ENCODE peak calls at places on chromosomes 3 and 15, in nine cellular contexts. N, Z, S, O, R, V, B, E and H are unnamed samples.

GRCh38 chr3:52397676-52398399 is 47.1 kb downstream of the SEMA3G start:
- DNase-seq in B (no peak), E (no peak), V (no peak), R (no peak), Z (no peak), S (no peak), O (no peak), N (peak; percentile 53), H (no peak)

GRCh38 chr15:44015555-44015954 is 179.5 kb downstream of the FRMD5 start:
- DNase-seq in V (no peak), B (no peak), S (no peak), R (no peak), E (no peak), Z (no peak), N (no peak), O (no peak), H (no peak)

GRCh38 chr15:31483924-31484368 is 157.3 kb downstream of the KLF13 start:
- DNase-seq in Z (no peak), B (no peak), N (peak; percentile 35), O (no peak), V (no peak), R (no peak), S (no peak), E (peak; percentile 50), H (no peak)

GRCh38 chr3:20739814-20740213 is 553.8 kb upstream of the SGO1 start:
- DNase-seq in E (no peak), N (no peak), R (no peak), B (no peak), O (no peak), V (no peak), Z (no peak), S (no peak), H (no peak)

GRCh38 chr3:8554725-8555621 is 53.4 kb downstream of the LMCD1 start:
- DNase-seq in V (no peak), B (peak; percentile 50), O (peak; percentile 57), R (peak; percentile 74), Z (peak; percentile 10), E (no peak), S (no peak), N (no peak), H (peak; percentile 85)

GRCh38 chr15:98785796-98786581 is 137.7 kb downstream of the IGF1R start:
- DNase-seq in N (no peak), E (no peak), V (no peak), R (no peak), S (peak; percentile 34), B (peak; percentile 96), Z (peak; percentile 58), O (no peak), H (no peak)

GRCh38 chr3:47225310-47225906 is 57.2 kb downstream of the KIF9 start:
- DNase-seq in V (no peak), Z (no peak), S (no peak), N (no peak), B (no peak), E (peak; percentile 66), O (no peak), R (peak; percentile 3), H (peak; percentile 69)

GRCh38 chr3:37852097-37852496 is 9.6 kb upstream of the CTDSPL start:
- DNase-seq in O (peak; percentile 39), S (no peak), V (no peak), Z (no peak), E (no peak), B (no peak), R (no peak), N (no peak), H (no peak)

GRCh38 chr3:187919535-187919934 is 174.3 kb upstream of the BCL6 start:
- DNase-seq in E (no peak), S (no peak), V (no peak), O (no peak), Z (no peak), R (no peak), N (no peak), B (no peak), H (no peak)

GRCh38 chr3:89113887-89114840 is 6.7 kb downstream of the EPHA3 start:
- DNase-seq in Z (peak; percentile 80), V (peak; percentile 30), N (peak; percentile 83), E (peak; percentile 12), R (no peak), B (peak; percentile 87), S (peak; percentile 62), O (no peak), H (peak; percentile 78)

GRCh38 chr15:71290002-71290401 is 174.7 kb downstream of the THSD4 start:
- DNase-seq in E (no peak), O (no peak), B (no peak), V (no peak), R (no peak), Z (no peak), N (no peak), S (no peak), H (no peak)

GRCh38 chr3:87691109-87691508 is 367.7 kb downstream of the CGGBP1 start:
- DNase-seq in B (no peak), S (no peak), V (no peak), Z (no peak), N (no peak), E (no peak), O (peak; percentile 24), R (no peak), H (no peak)

GRCh38 chr3:23710555-23710954 is 95.2 kb upstream of the UBE2E1 start:
- DNase-seq in Z (no peak), B (peak; percentile 11), N (no peak), S (no peak), V (no peak), E (no peak), R (peak; percentile 92), O (no peak), H (peak; percentile 92)

GRCh38 chr15:25739687-25740121 is 123.4 kb downstream of the ATP10A start:
- DNase-seq in O (peak; percentile 37), E (no peak), R (peak; percentile 18), N (no peak), B (peak; percentile 61), Z (peak; percentile 19), S (no peak), V (no peak), H (peak; percentile 9)

GRCh38 chr15:66107070-66107469 is 146.5 kb downstream of the MEGF11 start:
- DNase-seq in Z (no peak), B (peak; percentile 57), N (no peak), E (no peak), R (no peak), V (no peak), S (no peak), O (no peak), H (no peak)

GRCh38 chr15:61118885-61119284 is 110.2 kb downstream of the RORA start:
- DNase-seq in R (no peak), V (no peak), O (no peak), Z (no peak), E (no peak), S (no peak), B (peak; percentile 37), N (no peak), H (no peak)
- TF ChIP-seq CTCF in R (no peak), V (no peak), O (no peak), Z (no peak), E (no peak), S (no peak), B (peak; percentile 54), N (no peak), H (peak; percentile 28)

GRCh38 chr3:9861626-9862130 is 17.9 kb upstream of the RPUSD3 start:
- DNase-seq in N (no peak), E (no peak), R (no peak), O (no peak), B (no peak), S (no peak), V (no peak), Z (no peak), H (no peak)

GRCh38 chr3:9866639-9867038 is 13.4 kb downstream of the CIDEC start:
- DNase-seq in B (no peak), E (no peak), V (no peak), Z (no peak), O (no peak), S (no peak), N (peak; percentile 77), R (no peak), H (peak; percentile 43)

GRCh38 chr3:9861201-9861600 is 17.4 kb upstream of the RPUSD3 start:
- DNase-seq in B (no peak), V (no peak), E (no peak), R (no peak), S (no peak), Z (no peak), N (no peak), O (no peak), H (no peak)

GRCh38 chr3:9859530-9860025 is 15.8 kb upstream of the RPUSD3 start:
- DNase-seq in R (no peak), E (no peak), B (no peak), Z (no peak), V (no peak), S (no peak), N (no peak), O (no peak), H (no peak)

GRCh38 chr3:9862391-9863235 is 17.4 kb downstream of the CIDEC start:
- DNase-seq in N (peak; percentile 80), B (peak; percentile 86), Z (peak; percentile 73), E (peak; percentile 68), V (peak; percentile 76), S (peak; percentile 49), O (peak; percentile 31), R (no peak), H (peak; percentile 65)
- TF ChIP-seq CTCF in N (peak; percentile 42), B (peak; percentile 51), Z (peak; percentile 55), E (no peak), V (no peak), S (peak; percentile 19), O (peak; percentile 72), R (peak; percentile 36), H (peak; percentile 48)

DNA sequence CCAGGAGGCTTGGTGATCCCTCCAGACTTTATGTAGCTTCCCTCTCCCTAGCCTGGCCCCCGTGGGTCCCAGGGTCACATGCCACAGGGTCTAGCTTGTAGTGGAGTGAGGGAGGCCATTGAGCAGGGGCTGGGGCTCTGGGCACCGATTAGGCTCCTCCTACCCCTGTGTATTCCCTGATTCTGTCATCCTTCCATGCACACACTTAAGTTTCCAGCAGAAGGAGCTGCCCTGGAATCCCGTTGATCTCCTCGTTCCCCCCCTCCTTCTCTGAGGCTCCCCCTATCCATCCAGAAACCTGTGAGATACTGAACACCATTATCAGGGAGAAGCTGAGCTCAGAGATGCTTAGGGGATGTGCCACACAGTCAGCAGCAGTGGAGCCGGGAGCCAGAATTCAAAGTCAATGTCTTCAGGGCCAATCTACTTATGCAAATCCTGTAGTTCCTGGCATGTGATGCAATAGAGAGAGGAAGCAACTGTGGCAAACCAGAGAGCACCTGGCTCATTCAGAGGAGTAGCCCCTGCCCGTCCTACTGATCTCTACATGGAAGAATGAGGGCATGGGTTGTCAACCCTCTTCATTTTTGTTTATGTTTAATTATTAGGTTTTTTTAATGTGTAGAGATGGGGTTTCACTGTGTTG is 17.3 kb downstream of the CCDC33 start:
- DNase-seq in Z (no peak), B (no peak), O (no peak), R (no peak), V (no peak), S (no peak), N (no peak), E (no peak), H (no peak)
- TF ChIP-seq CTCF in Z (no peak), B (no peak), O (no peak), R (no peak), V (no peak), S (no peak), N (no peak), E (no peak), H (peak; percentile 7)

DNA sequence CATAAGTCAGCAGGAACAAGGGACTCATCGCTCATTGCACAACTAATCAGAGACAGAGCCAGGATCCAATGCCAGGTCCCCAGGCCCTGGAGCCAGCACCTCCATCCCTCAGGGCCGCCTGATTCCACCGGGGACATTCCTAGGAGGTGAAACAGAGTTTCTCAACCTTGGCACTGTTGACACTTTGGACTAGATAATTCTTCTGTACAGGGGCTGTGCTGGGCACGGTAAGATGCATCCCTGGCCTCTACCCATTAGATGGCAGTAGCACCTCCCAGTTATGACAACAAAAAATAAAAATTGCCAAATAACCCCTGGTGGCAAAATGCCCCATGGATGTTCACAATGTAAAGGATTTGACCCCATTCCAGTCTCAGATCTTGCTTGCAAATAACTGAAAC is 127.7 kb downstream of the MTHFS start:
- DNase-seq in E (no peak), V (no peak), S (no peak), Z (no peak), N (no peak), R (no peak), O (peak; percentile 9), B (no peak), H (peak; percentile 26)
- TF ChIP-seq CTCF in E (peak; percentile 48), V (peak; percentile 43), S (no peak), Z (no peak), N (peak; percentile 19), R (peak; percentile 29), O (peak; percentile 70), B (peak; percentile 44), H (peak; percentile 50)